ENCODE peak calls at places on chromosomes 13 and 19, in ten cellular contexts. G is fibroblast of mammary gland; S is kidney epithelial cell; F is brain microvascular endothelial cell; I is CD8-positive, alpha-beta T cell; T is uterus; Q is upper lobe of left lung; L is epithelial cell of proximal tubule; D is progenitor cell of endocrine pancreas; Y is RWPE1. J is an unnamed sample.

GRCh38 chr19:35240322-35240721 is 8.5 kb upstream of the LSR start:
- DNase-seq in I (peak), Y (no peak), T (no peak), Q (no peak), G (no peak), F (no peak), L (no peak), S (no peak), D (no peak), J (no peak)

GRCh38 chr13:44132710-44133109 is 240.9 kb upstream of the SERP2 start:
- DNase-seq in L (no peak), Q (peak), S (no peak), G (peak), D (no peak), F (peak), Y (no peak), I (no peak), T (no peak), J (no peak)

GRCh38 chr19:23991170-23991569 is 76.5 kb downstream of the ZNF726 start:
- DNase-seq in G (no peak), Y (no peak), D (no peak), I (peak), L (no peak), S (peak), T (no peak), F (peak), Q (no peak), J (no peak)

GRCh38 chr13:38979891-38980627 is 10.6 kb downstream of the STOML3 start:
- DNase-seq in Y (no peak), L (no peak), T (peak), S (no peak), I (no peak), D (no peak), G (peak), Q (no peak), F (no peak), J (no peak)

GRCh38 chr19:57269515-57270250 is 10.6 kb upstream of the ZNF460 start:
- DNase-seq in D (no peak), L (peak), F (peak), I (no peak), Y (peak), G (peak), S (peak), T (no peak), Q (no peak), J (no peak)

GRCh38 chr19:28999733-29000433 is 213.1 kb downstream of the UQCRFS1 start:
- DNase-seq in D (no peak), S (no peak), I (no peak), L (no peak), T (peak), F (no peak), G (no peak), Q (no peak), Y (no peak), J (no peak)

GRCh38 chr19:46351241-46352041 is 4.6 kb downstream of the PPP5C start:
- DNase-seq in T (peak), D (no peak), S (no peak), Q (peak), L (no peak), F (peak), G (peak), I (no peak), Y (peak), J (no peak)

GRCh38 chr19:8304841-8305621 is 3.1 kb downstream of the CD320 start:
- DNase-seq in T (peak), S (no peak), D (peak), Q (peak), L (no peak), I (no peak), Y (no peak), F (no peak), G (no peak), J (peak)

GRCh38 chr19:5238700-5239099 is 101.9 kb downstream of the PTPRS start:
- DNase-seq in Y (no peak), Q (no peak), G (no peak), F (no peak), D (no peak), S (no peak), L (no peak), I (no peak), T (no peak), J (no peak)

GRCh38 chr13:98141938-98142426 is 912 bp upstream of the FARP1 start:
- DNase-seq in Y (no peak), S (no peak), T (no peak), F (no peak), D (no peak), I (no peak), L (no peak), G (no peak), Q (peak), J (peak)

GRCh38 chr13:97719759-97720158 is 233.7 kb upstream of the IPO5 start:
- DNase-seq in T (no peak), F (peak), L (no peak), Q (no peak), G (peak), S (no peak), D (no peak), Y (no peak), I (no peak), J (no peak)

GRCh38 chr19:8262431-8262830 is 45.7 kb downstream of the CD320 start:
- DNase-seq in D (no peak), Q (no peak), T (no peak), F (no peak), G (no peak), Y (no peak), S (no peak), L (no peak), I (no peak), J (no peak)

GRCh38 chr19:6828698-6829633 is 56.5 kb downstream of the VAV1 start:
- DNase-seq in T (no peak), Y (peak), L (no peak), F (no peak), D (no peak), G (no peak), I (no peak), S (no peak), Q (no peak), J (no peak)

GRCh38 chr13:32669030-32669646 is 82.9 kb downstream of the PDS5B start:
- DNase-seq in D (no peak), L (no peak), Y (peak), S (peak), F (peak), Q (no peak), T (no peak), I (no peak), G (peak), J (no peak)

GRCh38 chr13:65133094-65133493 is 2097.0 kb downstream of the PCDH9 start:
- DNase-seq in G (no peak), L (no peak), Q (no peak), T (no peak), D (no peak), Y (no peak), I (no peak), F (no peak), S (no peak), J (no peak)

GRCh38 chr13:19782049-19782726 is 557 bp downstream of the PSPC1 start:
- DNase-seq in F (peak), Y (peak), T (peak), D (peak), I (peak), Q (peak), S (no peak), G (peak), L (no peak), J (peak)

GRCh38 chr13:80338781-80339577 is 1.9 kb downstream of the SPRY2 start:
- DNase-seq in G (peak), D (peak), T (peak), Y (peak), F (peak), L (no peak), S (no peak), Q (peak), I (no peak), J (peak)

GRCh38 chr19:40717880-40718773 is 1.2 kb downstream of the ITPKC start:
- DNase-seq in G (peak), T (peak), F (no peak), I (no peak), D (no peak), L (no peak), S (no peak), Q (no peak), Y (peak), J (no peak)

GRCh38 chr19:23365222-23365621 is 30.0 kb downstream of the ZNF91 start:
- DNase-seq in F (no peak), T (no peak), D (no peak), L (no peak), I (no peak), Y (no peak), G (no peak), S (no peak), Q (no peak), J (no peak)

GRCh38 chr13:67878376-67878775 is 648.2 kb upstream of the PCDH9 start:
- DNase-seq in S (no peak), F (no peak), I (no peak), T (no peak), G (no peak), Y (no peak), L (no peak), D (no peak), Q (no peak), J (no peak)

GRCh38 chr19:1258707-1259205 is 10.4 kb downstream of the MIDN start:
- DNase-seq in D (no peak), Q (no peak), T (no peak), F (no peak), Y (no peak), I (no peak), G (no peak), S (no peak), L (no peak), J (no peak)

GRCh38 chr19:46413262-46414031 is at the start of gene CCDC8:
- DNase-seq in G (peak), L (no peak), S (peak), Q (peak), Y (peak), D (peak), T (peak), F (peak), I (no peak), J (peak)

GRCh38 chr13:113451951-113452421 is 1.3 kb downstream of the ADPRHL1 start:
- DNase-seq in Q (no peak), F (no peak), L (no peak), G (no peak), S (no peak), Y (no peak), D (no peak), T (no peak), I (no peak), J (no peak)

GRCh38 chr13:45615501-45616101 is at the start of gene ERICH6B:
- DNase-seq in I (no peak), D (peak), F (peak), G (peak), T (peak), Y (no peak), L (no peak), S (no peak), Q (no peak), J (peak)

GRCh38 chr13:29359181-29359580 is 236.3 kb downstream of the SLC7A1 start:
- DNase-seq in I (no peak), Y (no peak), L (no peak), S (no peak), Q (no peak), F (no peak), D (no peak), G (no peak), T (no peak), J (no peak)

GRCh38 chr19:41530184-41530534 is 45.8 kb upstream of the CEACAM21 start:
- DNase-seq in T (no peak), G (no peak), D (no peak), Y (no peak), S (no peak), Q (no peak), I (no peak), F (no peak), L (no peak), J (no peak)

GRCh38 chr19:38878575-38879399 is 712 bp upstream of the RINL start:
- DNase-seq in F (no peak), L (no peak), Y (no peak), Q (no peak), D (no peak), G (no peak), S (no peak), T (no peak), I (no peak), J (no peak)

GRCh38 chr19:38812841-38813320 is at the start of gene LGALS4:
- DNase-seq in G (no peak), S (no peak), L (no peak), Y (no peak), T (no peak), I (no peak), D (no peak), F (no peak), Q (peak), J (no peak)

GRCh38 chr13:26051231-26052135 is at the start of gene SHISA2:
- DNase-seq in L (no peak), S (no peak), F (no peak), G (peak), Y (peak), Q (peak), D (peak), T (no peak), I (no peak), J (peak)

GRCh38 chr13:98275711-98276171 is 98.7 kb upstream of the RNF113B start:
- DNase-seq in T (no peak), L (no peak), Y (no peak), I (no peak), F (no peak), S (no peak), Q (no peak), D (no peak), G (no peak), J (peak)

GRCh38 chr13:66780814-66781213 is 449.3 kb downstream of the PCDH9 start:
- DNase-seq in G (peak), Q (no peak), Y (peak), S (no peak), F (peak), L (no peak), I (no peak), T (no peak), D (no peak), J (no peak)

GRCh38 chr13:31859546-31859945 is 120.2 kb downstream of the RXFP2 start:
- DNase-seq in I (no peak), T (no peak), G (peak), S (no peak), Q (no peak), Y (no peak), D (no peak), L (no peak), F (no peak), J (no peak)

GRCh38 chr13:73000027-73000674 is 58.7 kb upstream of the KLF5 start:
- DNase-seq in Y (no peak), Q (no peak), T (no peak), I (no peak), S (no peak), G (peak), F (no peak), D (no peak), L (no peak), J (no peak)

GRCh38 chr13:109900723-109901122 is 114.3 kb upstream of the IRS2 start:
- DNase-seq in T (no peak), F (no peak), S (no peak), D (no peak), Y (no peak), I (no peak), L (no peak), G (no peak), Q (no peak), J (no peak)

GRCh38 chr19:35199481-35199880 is 29.1 kb downstream of the FAM187B start:
- DNase-seq in I (no peak), Q (no peak), T (no peak), L (no peak), G (no peak), S (no peak), D (no peak), Y (no peak), F (no peak), J (no peak)

GRCh38 chr19:51339313-51339686 is 2.6 kb downstream of the VSIG10L start:
- DNase-seq in F (no peak), L (no peak), D (no peak), Y (peak), I (no peak), T (no peak), Q (no peak), G (no peak), S (no peak), J (no peak)

GRCh38 chr19:51338563-51339312 is 3.2 kb downstream of the VSIG10L start:
- DNase-seq in S (no peak), Y (peak), G (peak), F (peak), T (peak), Q (peak), D (peak), L (no peak), I (peak), J (peak)

GRCh38 chr19:51341066-51341465 is 873 bp downstream of the VSIG10L start:
- DNase-seq in Q (no peak), Y (no peak), L (no peak), T (no peak), F (no peak), G (no peak), D (no peak), S (no peak), I (no peak), J (no peak)

GRCh38 chr19:51337861-51338562 is 3.9 kb downstream of the VSIG10L start:
- DNase-seq in S (no peak), L (no peak), G (no peak), D (no peak), I (no peak), T (no peak), F (no peak), Q (no peak), Y (no peak), J (no peak)

GRCh38 chr19:51339687-51340656 is 2.0 kb downstream of the VSIG10L start:
- DNase-seq in F (peak), Y (peak), L (peak), Q (peak), D (peak), S (peak), T (peak), I (peak), G (peak), J (peak)
- TF ChIP-seq CTCF in F (no peak), Y (peak), L (no peak), Q (peak), D (peak), S (no peak), T (peak), I (no peak), G (no peak), J (no peak)

DNA sequence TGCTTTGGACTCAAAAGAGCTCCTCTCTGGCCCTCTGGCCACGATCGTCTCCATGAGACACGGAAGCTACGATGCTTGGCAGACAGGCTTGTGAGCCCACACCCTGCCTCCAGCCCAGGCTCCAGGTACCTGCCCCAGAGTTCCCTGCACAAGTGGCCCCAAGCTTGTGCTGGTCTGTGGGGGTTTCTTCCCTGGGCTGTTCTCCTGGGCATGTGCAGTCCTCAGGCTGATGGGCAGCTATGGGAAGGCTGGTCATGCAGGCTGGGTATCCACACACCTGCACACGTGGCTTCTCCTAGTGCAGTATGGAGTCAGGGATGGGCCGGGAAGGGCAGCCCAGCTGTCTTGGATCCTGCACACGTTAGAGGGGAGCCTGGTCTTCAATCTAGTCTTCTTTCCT is 43.1 kb downstream of the TEX29 start:
- DNase-seq in L (no peak), T (no peak), F (no peak), D (no peak), G (no peak), I (no peak), Y (no peak), S (no peak), Q (no peak), J (no peak)
- TF ChIP-seq CTCF in L (no peak), T (no peak), F (no peak), D (no peak), G (no peak), I (no peak), Y (no peak), S (no peak), Q (no peak), J (no peak)

DNA sequence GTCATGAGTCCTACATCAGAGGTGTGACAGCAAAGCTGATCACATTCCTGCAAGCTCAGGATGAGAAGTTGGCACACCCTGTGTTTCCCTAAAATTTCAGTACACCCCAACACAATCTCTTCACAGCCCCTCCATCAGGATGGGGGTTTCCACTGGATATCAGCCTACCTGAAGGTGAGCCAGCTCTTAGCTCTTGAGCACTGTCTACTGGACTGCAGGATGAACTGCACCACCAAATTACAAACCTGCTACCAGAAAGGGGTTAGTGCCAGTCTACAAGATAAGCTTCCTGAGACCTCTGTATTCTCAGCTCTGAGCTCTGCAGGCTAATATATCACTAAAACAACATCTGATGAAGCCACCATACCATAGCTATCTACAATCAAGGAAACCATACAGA is 1616.2 kb upstream of the SPRY2 start:
- DNase-seq in S (no peak), Q (no peak), L (no peak), D (no peak), G (no peak), T (no peak), F (no peak), I (no peak), Y (no peak), J (no peak)
- TF ChIP-seq CTCF in S (peak), Q (no peak), L (peak), D (peak), G (no peak), T (no peak), F (no peak), I (no peak), Y (no peak), J (no peak)

DNA sequence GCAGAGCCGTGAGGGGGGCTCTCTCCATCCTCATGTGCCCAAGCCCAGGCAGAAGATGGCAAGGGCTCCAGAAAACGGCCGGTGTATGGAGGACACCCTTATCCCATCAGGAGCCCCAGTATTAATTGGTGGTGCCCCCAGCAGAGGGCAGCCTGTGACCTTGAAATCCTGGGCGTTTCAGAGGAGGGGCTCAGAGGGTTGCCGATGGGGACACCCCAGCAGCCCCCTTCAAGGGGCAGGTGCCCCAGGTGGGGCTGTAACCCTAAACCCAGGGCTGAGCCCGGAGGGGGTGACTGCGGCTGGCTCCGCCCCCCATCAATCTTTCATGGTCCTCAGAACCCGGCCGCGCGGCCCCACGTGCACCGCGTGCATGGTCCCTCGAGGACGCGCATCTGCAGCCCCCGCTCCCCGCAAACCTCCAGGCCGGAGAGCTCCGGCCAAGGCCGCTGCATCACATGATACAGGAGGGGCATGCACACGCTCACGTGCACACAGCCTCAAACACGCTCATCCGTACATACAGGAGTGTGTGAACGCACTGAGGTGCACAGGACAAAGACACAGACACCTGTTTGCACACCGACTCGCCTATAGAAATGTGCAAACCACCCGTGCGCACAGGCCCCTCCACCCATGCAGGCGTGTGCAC is 959 bp downstream of the RAB3A start:
- DNase-seq in L (no peak), S (no peak), I (no peak), F (no peak), Q (no peak), T (peak), Y (no peak), G (peak), D (no peak), J (peak)
- TF ChIP-seq CTCF in L (peak), S (peak), I (peak), F (peak), Q (peak), T (no peak), Y (peak), G (peak), D (peak), J (no peak)

DNA sequence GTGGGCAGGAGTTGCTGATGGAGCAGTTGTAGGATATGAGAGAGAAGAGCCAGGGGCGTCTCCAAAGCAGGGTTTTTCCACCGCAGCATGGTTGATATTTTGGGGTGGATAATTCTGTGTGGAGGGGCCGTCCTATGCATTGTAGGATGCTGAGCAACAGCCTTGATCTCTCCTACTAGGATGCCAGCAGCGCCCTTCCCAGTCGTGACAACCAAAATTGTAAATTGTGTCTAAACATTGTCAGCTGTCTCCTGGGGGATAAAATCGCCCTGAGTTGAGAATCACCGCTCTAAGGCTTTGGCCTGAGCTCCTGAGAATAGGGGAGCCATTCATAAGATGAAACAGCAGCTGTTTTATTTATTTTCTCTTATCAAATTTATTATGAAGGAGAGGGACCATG is 4.2 kb downstream of the CACNG8 start:
- DNase-seq in Y (no peak), G (no peak), T (no peak), I (no peak), L (no peak), Q (no peak), D (no peak), F (no peak), S (no peak), J (no peak)
- TF ChIP-seq CTCF in Y (no peak), G (no peak), T (no peak), I (no peak), L (no peak), Q (no peak), D (no peak), F (no peak), S (no peak), J (no peak)

GRCh38 chr19:48271531-48272151 is 1.8 kb downstream of the ZNF114 start:
- DNase-seq in G (peak), Y (peak), I (no peak), F (peak), Q (peak), L (no peak), T (peak), D (peak), S (no peak), J (peak)
- TF ChIP-seq CTCF in G (no peak), Y (no peak), I (no peak), F (peak), Q (no peak), L (no peak), T (no peak), D (no peak), S (no peak), J (no peak)